ENCODE peak calls at places on chromosomes 2 and 18, in four cellular contexts. C is GM12878, D is HL-60, X is K562. P is an unnamed sample.

GRCh38 chr2:88880441-88880953 is 189.0 kb downstream of the RPIA start:
- DNase-seq in X (peak), C (no peak), D (peak), P (no peak)

GRCh38 chr18:44681611-44682010 is 923 bp downstream of the SETBP1 start:
- DNase-seq in C (no peak), X (no peak), D (no peak), P (no peak)

GRCh38 chr2:112614201-112614840 is 29.9 kb downstream of the CHCHD5 start:
- DNase-seq in D (no peak), C (no peak), X (peak), P (no peak)

GRCh38 chr2:8496617-8497016 is 185.2 kb upstream of the ID2 start:
- DNase-seq in D (no peak), X (no peak), C (no peak), P (no peak)

GRCh38 chr18:49185636-49186035 is 234.9 kb upstream of the SMAD7 start:
- DNase-seq in C (no peak), D (no peak), X (no peak), P (no peak)

GRCh38 chr2:118003396-118003824 is 10.5 kb downstream of the CCDC93 start:
- DNase-seq in C (peak), X (peak), D (peak), P (peak)

GRCh38 chr2:72694715-72695496 is 130.9 kb downstream of the EXOC6B start:
- DNase-seq in C (no peak), D (no peak), X (peak), P (no peak)

GRCh38 chr2:201116959-201117734 is 1.2 kb downstream of the CFLAR start:
- DNase-seq in D (peak), X (peak), C (no peak), P (no peak)

GRCh38 chr18:38909972-38910371 is 1344.4 kb upstream of the CELF4 start:
- DNase-seq in C (no peak), X (no peak), D (no peak), P (no peak)

GRCh38 chr2:158142568-158143332 is 41.1 kb downstream of the UPP2 start:
- DNase-seq in X (peak), D (no peak), C (no peak), P (no peak)

GRCh38 chr2:96239091-96239490 is 26.7 kb downstream of the TMEM127 start:
- DNase-seq in X (no peak), D (no peak), C (no peak), P (no peak)

GRCh38 chr2:58893645-58894336 is 652.7 kb upstream of the FANCL start:
- DNase-seq in D (no peak), C (no peak), X (no peak), P (no peak)

GRCh38 chr2:236195726-236196125 is 27.5 kb upstream of the GBX2 start:
- DNase-seq in C (no peak), D (no peak), X (no peak), P (no peak)

GRCh38 chr2:199315299-199316179 is 142.2 kb downstream of the SATB2 start:
- DNase-seq in X (peak), D (no peak), C (no peak), P (no peak)

GRCh38 chr18:78192044-78192443 is 787.6 kb upstream of the SALL3 start:
- DNase-seq in C (no peak), D (no peak), X (no peak), P (no peak)

GRCh38 chr2:69624153-69624552 is 19.4 kb downstream of the AAK1 start:
- DNase-seq in D (no peak), X (no peak), C (no peak), P (no peak)

DNA sequence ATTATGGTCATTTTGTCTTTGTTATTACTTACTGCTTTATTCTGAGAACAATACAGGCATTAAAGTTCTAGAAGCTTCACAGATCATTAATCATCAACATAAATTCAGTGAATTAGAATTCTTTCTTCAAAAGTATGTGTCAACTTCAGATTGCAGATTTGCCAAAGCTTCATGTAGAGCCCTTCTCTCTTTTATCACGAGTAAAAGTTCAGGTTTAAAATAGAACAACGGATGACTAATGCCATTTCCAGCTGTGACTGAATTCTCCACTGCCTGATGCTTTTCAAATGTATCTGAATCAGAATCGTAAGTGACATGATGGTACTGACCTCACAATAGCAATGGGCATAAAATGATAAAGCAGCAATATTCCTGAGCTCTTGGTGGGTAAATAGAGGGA is 116.0 kb downstream of the ABCA12 start:
- DNase-seq in C (no peak), D (no peak), X (no peak), P (no peak)
- TF ChIP-seq SPI1 in C (no peak), D (no peak), X (no peak), P (no peak)

DNA sequence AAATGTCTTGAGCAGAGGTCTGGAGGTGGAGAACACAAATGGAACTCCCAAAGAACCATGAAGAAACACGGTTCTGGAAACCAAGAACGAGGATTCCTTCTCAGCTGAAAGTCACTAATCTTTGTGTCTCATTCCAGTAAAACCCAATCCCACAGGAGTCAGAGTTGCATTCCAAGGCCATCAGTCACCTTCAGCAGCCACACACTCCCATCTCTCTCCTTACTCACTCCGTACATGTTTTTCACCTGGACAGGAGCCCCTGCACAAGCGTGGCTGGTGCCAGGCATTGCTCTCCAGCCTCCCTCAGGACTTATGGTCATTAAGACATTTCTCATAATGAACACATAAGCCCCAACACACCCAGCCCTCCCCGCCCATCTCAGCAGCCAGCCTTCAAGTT is 175.4 kb upstream of the SIX2 start:
- DNase-seq in C (no peak), X (no peak), D (no peak), P (no peak)
- TF ChIP-seq SPI1 in C (no peak), X (no peak), D (no peak), P (no peak)

GRCh38 chr2:172464340-172465129 is 37.1 kb downstream of the ITGA6 start:
- DNase-seq in X (no peak), D (no peak), C (no peak), P (no peak)
- TF ChIP-seq SPI1 in X (no peak), D (no peak), C (no peak), P (no peak)

GRCh38 chr2:65395621-65396347 is 36.6 kb downstream of the SPRED2 start:
- DNase-seq in X (no peak), C (no peak), D (no peak), P (no peak)

GRCh38 chr2:65397122-65397521 is 35.3 kb downstream of the SPRED2 start:
- DNase-seq in D (no peak), X (peak), C (no peak), P (no peak)

GRCh38 chr2:65393743-65394422 is 38.5 kb downstream of the SPRED2 start:
- DNase-seq in X (no peak), D (peak), C (no peak), P (no peak)

GRCh38 chr2:65392609-65393008 is 39.8 kb downstream of the SPRED2 start:
- DNase-seq in D (no peak), C (no peak), X (no peak), P (no peak)

GRCh38 chr2:65396348-65397026 is 35.9 kb downstream of the SPRED2 start:
- DNase-seq in C (no peak), D (no peak), X (no peak), P (no peak)
- TF ChIP-seq SPI1 in C (no peak), D (no peak), X (no peak), P (no peak)

GRCh38 chr2:205906419-205906818 is 179.6 kb downstream of the INO80D start:
- DNase-seq in D (no peak), X (no peak), C (no peak), P (no peak)
- TF ChIP-seq SPI1 in D (no peak), X (no peak), C (no peak), P (no peak)

GRCh38 chr2:202592580-202592979 is 42.2 kb upstream of the FAM117B start:
- DNase-seq in C (no peak), D (no peak), X (no peak), P (no peak)
- TF ChIP-seq SPI1 in C (no peak), D (no peak), X (no peak), P (no peak)

DNA sequence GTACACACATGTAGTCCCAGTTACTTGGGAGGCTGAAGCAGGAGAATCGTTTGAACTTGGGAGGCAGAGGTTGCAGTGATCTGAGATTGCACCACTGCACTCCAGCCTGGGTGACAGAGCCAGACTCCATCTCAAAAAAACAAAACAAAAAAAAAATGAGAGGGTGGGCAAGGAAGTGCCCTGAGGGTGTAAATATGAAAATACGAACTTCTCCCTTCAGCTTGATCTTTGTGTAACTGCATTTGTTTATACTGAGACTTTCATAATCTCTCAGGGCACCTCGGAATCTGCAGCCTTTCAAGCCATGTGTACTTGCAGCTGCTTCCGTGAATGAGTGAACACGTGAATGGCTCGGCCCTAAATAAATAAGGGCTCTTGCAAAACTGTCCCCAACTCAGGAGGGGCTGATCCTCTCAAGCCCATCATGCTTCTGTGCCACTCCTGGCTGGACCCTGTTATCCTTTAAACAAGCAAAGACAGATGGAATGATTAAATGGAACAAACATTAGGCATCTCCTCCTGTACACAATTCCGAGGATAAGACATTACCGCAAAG is 96.8 kb downstream of the BOD1L2 start:
- DNase-seq in D (no peak), C (no peak), X (no peak), P (no peak)
- TF ChIP-seq SPI1 in D (no peak), C (no peak), X (no peak), P (no peak)

GRCh38 chr18:51074605-51075004 is 44.6 kb downstream of the SMAD4 start:
- DNase-seq in D (peak), X (no peak), C (no peak), P (no peak)
- TF ChIP-seq SPI1 in D (peak), X (no peak), C (peak), P (peak)

GRCh38 chr2:241833101-241833937 is 24.3 kb downstream of the NEU4 start:
- DNase-seq in X (peak), C (no peak), D (no peak), P (no peak)
- TF ChIP-seq SPI1 in X (no peak), C (no peak), D (no peak), P (no peak)

DNA sequence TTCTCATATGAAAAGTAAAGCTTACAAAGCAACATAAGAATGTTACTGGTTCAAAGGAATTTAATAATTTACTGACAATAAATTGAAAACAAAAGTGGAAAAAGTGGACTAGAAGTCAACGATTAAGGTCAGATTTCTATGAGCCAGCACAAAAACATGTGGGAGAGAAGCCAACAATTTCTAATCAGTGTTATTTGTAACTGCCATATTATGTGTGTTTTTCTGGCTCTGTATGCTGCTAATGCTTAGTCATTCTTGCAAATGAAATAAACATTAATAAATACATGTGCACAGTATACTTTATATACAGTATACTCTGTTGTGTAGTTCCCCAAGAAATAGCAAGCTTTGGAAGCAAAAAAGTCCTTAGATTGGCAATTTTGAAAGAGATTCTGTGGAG is 301.3 kb upstream of the RGPD4 start:
- DNase-seq in D (no peak), X (no peak), C (no peak), P (no peak)
- TF ChIP-seq SPI1 in D (no peak), X (no peak), C (no peak), P (no peak)

P was measured in GM12891.